ENCODE peak calls at places on chromosomes 12 and 14, in four cellular contexts. O is CD8-positive, alpha-beta T cell; C is neural progenitor cell; Z is AG09309. U is an unnamed sample.
A peak's percentile ranks its signal among the peaks of the same experiment; 100 is the strongest.

GRCh38 chr14:95703805-95704204 is 10.1 kb downstream of the TCL1A start:
- DNase-seq in O (no peak), C (no peak), Z (no peak), U (no peak)

GRCh38 chr12:110312581-110313360 is 31.7 kb downstream of the ATP2A2 start:
- DNase-seq in O (no peak), C (no peak), Z (no peak), U (no peak)

GRCh38 chr14:79275367-79275655 is 936.0 kb downstream of the DIO2 start:
- DNase-seq in O (no peak), C (no peak), Z (no peak), U (no peak)

GRCh38 chr14:61358812-61359211 is 37.4 kb downstream of the PRKCH start:
- DNase-seq in O (no peak), C (no peak), Z (no peak), U (no peak)

GRCh38 chr14:58243790-58244555 is 670 bp upstream of the PSMA3 start:
- DNase-seq in O (no peak), C (peak; percentile 12), Z (no peak), U (no peak)

GRCh38 chr14:82153689-82154088 is 620.0 kb upstream of the SEL1L start:
- DNase-seq in O (no peak), C (no peak), Z (no peak), U (no peak)

GRCh38 chr12:3199551-3200031 is 122.4 kb downstream of the TSPAN9 start:
- DNase-seq in O (no peak), C (peak; percentile 69), Z (no peak), U (no peak)

GRCh38 chr12:7374423-7375144 is 69.4 kb downstream of the CD163L1 start:
- DNase-seq in O (no peak), C (peak; percentile 70), Z (peak; percentile 1), U (no peak)

GRCh38 chr14:95211721-95212504 is 54.6 kb upstream of the DICER1 start:
- DNase-seq in O (no peak), C (no peak), Z (no peak), U (no peak)

GRCh38 chr12:52032431-52032796 is 18.8 kb upstream of the NR4A1 start:
- DNase-seq in O (no peak), C (no peak), Z (no peak), U (no peak)

GRCh38 chr12:31947971-31948370 is 11.2 kb upstream of the RESF1 start:
- DNase-seq in O (no peak), C (no peak), Z (no peak), U (no peak)

GRCh38 chr12:100058482-100059029 is 73.8 kb upstream of the ANKS1B start:
- DNase-seq in O (no peak), C (no peak), Z (peak; percentile 93), U (peak; percentile 66)

GRCh38 chr12:10372534-10372931 is 17.3 kb downstream of the KLRK1 start:
- DNase-seq in O (no peak), C (no peak), Z (no peak), U (no peak)

GRCh38 chr12:24380122-24380521 is 430.7 kb upstream of the SOX5 start:
- DNase-seq in O (no peak), C (peak; percentile 81), Z (no peak), U (no peak)

GRCh38 chr12:2329811-2330210 is 277.0 kb downstream of the CACNA1C start:
- DNase-seq in O (no peak), C (no peak), Z (no peak), U (no peak)

GRCh38 chr12:100576311-100577036 is 3.0 kb downstream of the GAS2L3 start:
- DNase-seq in O (no peak), C (no peak), Z (peak; percentile 67), U (peak; percentile 44)

GRCh38 chr12:93778306-93778705 is 101.1 kb downstream of the CRADD start:
- DNase-seq in O (no peak), C (no peak), Z (peak; percentile 93), U (no peak)

GRCh38 chr14:32361674-32362073 is 32.6 kb downstream of the AKAP6 start:
- DNase-seq in O (no peak), C (peak; percentile 56), Z (no peak), U (no peak)

GRCh38 chr12:93959657-93960056 is 188.7 kb upstream of the PLXNC1 start:
- DNase-seq in O (no peak), C (no peak), Z (no peak), U (no peak)

GRCh38 chr12:102722147-102722546 is 194.9 kb downstream of the PAH start:
- DNase-seq in O (no peak), C (no peak), Z (no peak), U (no peak)

GRCh38 chr12:30021046-30021833 is 237.5 kb upstream of the TMTC1 start:
- DNase-seq in O (no peak), C (no peak), Z (no peak), U (peak; percentile 5)

GRCh38 chr14:105474478-105475268 is at the start of gene CRIP2:
- DNase-seq in O (peak; percentile 31), C (peak; percentile 81), Z (no peak), U (no peak)

GRCh38 chr14:31180299-31181051 is 27.1 kb downstream of the HECTD1 start:
- DNase-seq in O (no peak), C (no peak), Z (no peak), U (no peak)

DNA sequence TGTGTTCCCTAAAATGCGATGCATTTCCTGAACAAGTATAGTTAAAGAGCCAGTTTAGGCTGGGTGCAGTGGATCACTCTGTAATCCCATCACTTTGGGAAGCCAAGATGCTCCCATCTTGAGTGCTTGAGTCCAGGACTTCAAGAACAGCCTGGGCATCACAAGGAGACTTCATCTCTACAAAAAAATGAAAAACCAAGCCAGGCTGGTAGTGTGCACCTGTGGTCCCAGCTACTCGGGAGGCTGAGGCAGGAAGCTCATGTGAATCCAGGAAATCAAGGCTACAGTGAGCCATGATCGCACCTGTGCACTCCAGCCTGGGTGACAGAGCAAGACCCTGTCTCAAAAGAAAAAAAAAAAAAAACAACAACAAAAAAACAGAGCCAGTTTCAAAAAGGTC is 26.3 kb downstream of the HECTD1 start:
- DNase-seq in O (no peak), C (no peak), Z (no peak), U (no peak)
- TF ChIP-seq CTCF in O (no peak), C (no peak), Z (no peak), U (no peak)

DNA sequence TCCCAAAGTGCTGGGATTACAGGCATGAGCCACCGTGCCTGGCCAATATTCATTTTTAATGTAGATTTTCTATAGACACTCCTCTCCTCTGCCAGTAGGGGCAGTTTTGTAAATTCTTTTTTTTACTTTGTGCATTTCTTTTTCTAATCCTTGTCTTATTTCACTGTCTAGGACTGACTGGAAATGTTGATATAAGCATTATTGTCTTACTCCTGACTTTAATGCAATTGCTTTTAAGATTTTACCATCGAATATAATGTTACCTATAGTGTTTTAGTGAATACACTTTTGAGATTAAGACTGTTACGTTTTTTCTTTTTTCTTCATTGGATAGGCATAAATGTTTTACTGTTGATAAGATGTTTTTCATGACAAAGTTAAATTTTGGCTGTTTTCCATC is 35.4 kb upstream of the EMP1 start:
- DNase-seq in O (no peak), C (no peak), Z (no peak), U (no peak)
- TF ChIP-seq CTCF in O (no peak), C (peak; percentile 43), Z (peak; percentile 28), U (peak; percentile 11)

GRCh38 chr14:21868442-21869046 is 194.9 kb upstream of the OR4E1 start:
- DNase-seq in O (peak; percentile 83), C (peak; percentile 76), Z (no peak), U (peak; percentile 5)
- TF ChIP-seq CTCF in O (peak; percentile 81), C (peak; percentile 93), Z (peak; percentile 45), U (peak; percentile 57)

DNA sequence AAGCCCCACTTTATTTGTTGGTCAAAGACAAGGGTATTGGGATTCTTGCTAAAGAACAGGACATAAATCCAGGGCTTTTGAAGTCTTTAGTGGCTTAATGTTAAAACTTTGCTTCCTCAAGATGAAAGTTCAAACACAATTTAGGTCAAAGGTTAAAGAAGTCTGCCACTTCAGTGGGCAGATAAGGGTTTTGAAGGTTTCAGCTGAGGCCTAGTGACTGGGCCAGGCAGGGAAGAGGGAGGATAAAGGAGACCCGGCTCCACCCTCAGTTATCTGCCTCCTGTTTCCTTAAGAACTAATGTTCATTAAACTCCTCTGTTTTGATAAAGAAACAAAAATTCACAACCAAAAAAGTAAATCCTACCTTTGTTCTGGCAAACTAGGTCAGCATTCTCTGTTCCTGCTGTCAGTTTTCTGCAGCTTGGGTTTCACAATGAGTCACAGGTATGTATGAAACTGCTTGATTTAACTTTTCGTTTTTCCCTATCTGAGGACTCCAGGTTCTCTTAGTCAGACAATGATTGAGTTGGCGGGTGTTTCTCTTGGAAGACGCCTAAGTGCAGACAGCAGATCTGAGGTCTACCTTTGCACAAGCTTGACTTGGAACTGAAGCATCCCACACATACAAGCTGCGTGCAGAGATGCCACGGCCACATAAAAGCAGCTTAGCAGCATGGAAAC is 208.3 kb downstream of the EXOC5 start:
- DNase-seq in O (no peak), C (peak; percentile 44), Z (no peak), U (no peak)
- TF ChIP-seq CTCF in O (no peak), C (no peak), Z (no peak), U (no peak)

DNA sequence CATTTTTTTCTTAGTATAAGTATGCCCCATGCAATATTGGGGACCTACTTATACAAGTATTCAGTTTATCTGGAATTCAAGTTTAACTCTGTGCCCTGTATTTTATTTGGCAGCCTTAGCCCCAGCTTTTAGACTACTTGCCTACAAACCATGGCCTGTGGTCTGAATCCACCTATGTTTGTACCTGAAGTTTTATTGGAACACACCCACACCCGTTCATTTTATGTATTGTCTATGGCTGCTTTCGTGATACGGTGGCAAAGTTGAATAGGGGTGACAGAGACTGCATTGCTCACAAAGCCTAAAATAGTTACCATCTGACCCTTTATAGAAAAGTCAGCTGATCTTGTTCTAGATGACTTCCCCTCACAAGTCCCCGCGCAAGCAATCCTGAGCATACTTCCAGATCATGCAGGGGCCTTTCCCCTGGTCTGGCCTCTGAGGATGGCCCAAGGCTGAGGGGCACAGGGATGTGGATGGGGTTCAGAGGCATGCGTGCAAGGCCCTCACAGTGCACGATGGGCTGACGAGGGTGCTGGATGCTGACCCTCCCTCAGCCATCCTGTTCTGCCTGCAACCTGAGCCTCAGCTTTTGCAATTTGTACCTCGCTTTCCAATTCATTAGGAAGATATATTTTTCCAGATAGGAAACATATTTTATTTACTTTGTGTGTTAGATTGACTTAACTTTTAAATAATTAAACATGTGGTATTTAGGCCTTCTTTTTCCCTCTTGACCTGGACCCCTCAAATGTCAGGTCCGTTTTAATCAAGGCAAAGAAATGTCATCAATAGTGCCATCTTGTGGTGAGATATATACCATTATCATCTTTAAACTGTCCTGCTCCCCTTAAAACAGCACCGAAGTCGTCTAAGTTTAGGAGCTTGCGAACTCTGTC is 527.3 kb upstream of the CCDC196 start:
- DNase-seq in O (no peak), C (peak; percentile 62), Z (no peak), U (no peak)
- TF ChIP-seq CTCF in O (peak; percentile 83), C (peak; percentile 70), Z (peak; percentile 44), U (peak; percentile 33)

DNA sequence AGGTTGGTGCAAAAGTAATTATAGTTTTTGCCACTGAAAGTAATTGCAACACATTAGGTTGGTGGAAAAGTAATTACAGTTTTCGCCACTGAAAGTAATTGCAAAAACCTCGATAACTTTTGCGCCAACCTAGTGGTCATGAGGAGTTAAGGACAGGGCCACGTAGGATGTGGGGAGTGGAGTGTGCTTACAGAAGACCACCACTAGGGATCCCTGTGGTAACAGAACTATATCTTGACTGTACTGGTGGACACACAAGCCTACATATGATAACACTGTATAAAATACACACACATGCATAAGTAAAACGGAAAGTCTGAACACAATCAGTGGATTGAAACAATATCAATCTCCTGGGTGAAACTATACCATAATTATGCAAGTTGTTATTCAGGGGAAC is 187.4 kb upstream of the ABCD2 start:
- DNase-seq in O (no peak), C (peak; percentile 43), Z (no peak), U (no peak)
- TF ChIP-seq CTCF in O (no peak), C (peak; percentile 59), Z (peak; percentile 34), U (peak; percentile 36)